ENCODE peak calls at places on chromosomes 2 and 18, in eight cellular contexts. B is IMR-90, J is neuronal stem cell, S is PC-9, P is OCI-LY7, Z is keratinocyte, X is GM23248, I is HepG2. E is an unnamed sample.
A peak's percentile ranks its signal among the peaks of the same experiment; 100 is the strongest.

GRCh38 chr18:13560306-13560705 is 166.1 kb downstream of the FAM210A start:
- DNase-seq in B (no peak), J (no peak), S (no peak), P (no peak), Z (no peak), X (no peak), I (no peak), E (no peak)

GRCh38 chr2:45993476-45993991 is 303.7 kb upstream of the EPAS1 start:
- DNase-seq in B (peak; percentile 89), J (peak; percentile 69), S (peak; percentile 74), P (peak; percentile 73), Z (peak; percentile 53), X (peak; percentile 87), I (peak; percentile 78), E (peak; percentile 58)

GRCh38 chr2:160920791-160921303 is 239.4 kb upstream of the TANK start:
- DNase-seq in B (peak; percentile 95), J (no peak), S (no peak), P (no peak), Z (no peak), X (peak; percentile 96), I (no peak), E (peak; percentile 9)

GRCh38 chr2:38581193-38582147 is 21.3 kb downstream of the HNRNPLL start:
- DNase-seq in B (peak; percentile 82), J (peak; percentile 51), S (peak; percentile 56), P (peak; percentile 87), Z (peak; percentile 36), X (peak; percentile 80), I (peak; percentile 80), E (peak; percentile 61)

GRCh38 chr2:146820672-146821071 is 1024.2 kb upstream of the ACVR2A start:
- DNase-seq in B (peak; percentile 4), J (no peak), S (no peak), P (no peak), Z (no peak), X (peak; percentile 73), I (no peak), E (peak; percentile 62)

GRCh38 chr2:72220170-72220569 is 72.5 kb upstream of the CYP26B1 start:
- DNase-seq in B (no peak), J (peak; percentile 5), S (no peak), P (peak; percentile 14), Z (no peak), X (no peak), I (peak; percentile 16), E (no peak)

GRCh38 chr2:134190807-134191203 is 63.1 kb upstream of the MGAT5 start:
- DNase-seq in B (no peak), J (no peak), S (no peak), P (no peak), Z (no peak), X (no peak), I (no peak), E (no peak)

GRCh38 chr2:236562434-236562833 is 7.2 kb upstream of the ACKR3 start:
- DNase-seq in B (peak; percentile 13), J (no peak), S (no peak), P (peak; percentile 17), Z (peak; percentile 7), X (no peak), I (peak; percentile 55), E (no peak)

GRCh38 chr18:11728247-11728646 is 39.2 kb downstream of the GNAL start:
- DNase-seq in B (no peak), J (no peak), S (no peak), P (peak; percentile 41), Z (no peak), X (no peak), I (peak; percentile 14), E (peak; percentile 42)

GRCh38 chr2:170212625-170213280 is 34.8 kb downstream of the MYO3B start:
- DNase-seq in B (no peak), J (no peak), S (no peak), P (no peak), Z (no peak), X (peak; percentile 34), I (no peak), E (no peak)

GRCh38 chr2:209830722-209831465 is 59.3 kb downstream of the UNC80 start:
- DNase-seq in B (no peak), J (no peak), S (no peak), P (no peak), Z (no peak), X (no peak), I (no peak), E (no peak)

GRCh38 chr2:20597868-20598183 is 53.1 kb downstream of the HS1BP3 start:
- DNase-seq in B (no peak), J (no peak), S (no peak), P (no peak), Z (no peak), X (no peak), I (no peak), E (no peak)

GRCh38 chr2:176455865-176456291 is 186.6 kb downstream of the MTX2 start:
- DNase-seq in B (peak; percentile 42), J (peak; percentile 37), S (no peak), P (no peak), Z (no peak), X (peak; percentile 96), I (no peak), E (no peak)

GRCh38 chr2:43105586-43106562 is 120.5 kb downstream of the ZFP36L2 start:
- DNase-seq in B (peak; percentile 73), J (no peak), S (no peak), P (peak; percentile 75), Z (no peak), X (peak; percentile 57), I (peak; percentile 44), E (peak; percentile 44)

GRCh38 chr2:102094917-102095316 is 47.6 kb upstream of the IL1R1 start:
- DNase-seq in B (peak; percentile 98), J (no peak), S (peak; percentile 72), P (no peak), Z (no peak), X (peak; percentile 97), I (peak; percentile 82), E (peak; percentile 86)

GRCh38 chr18:34322365-34323289 is 97.9 kb upstream of the NOL4 start:
- DNase-seq in B (peak; percentile 57), J (peak; percentile 71), S (peak; percentile 32), P (peak; percentile 66), Z (no peak), X (peak; percentile 81), I (peak; percentile 59), E (peak; percentile 21)

DNA sequence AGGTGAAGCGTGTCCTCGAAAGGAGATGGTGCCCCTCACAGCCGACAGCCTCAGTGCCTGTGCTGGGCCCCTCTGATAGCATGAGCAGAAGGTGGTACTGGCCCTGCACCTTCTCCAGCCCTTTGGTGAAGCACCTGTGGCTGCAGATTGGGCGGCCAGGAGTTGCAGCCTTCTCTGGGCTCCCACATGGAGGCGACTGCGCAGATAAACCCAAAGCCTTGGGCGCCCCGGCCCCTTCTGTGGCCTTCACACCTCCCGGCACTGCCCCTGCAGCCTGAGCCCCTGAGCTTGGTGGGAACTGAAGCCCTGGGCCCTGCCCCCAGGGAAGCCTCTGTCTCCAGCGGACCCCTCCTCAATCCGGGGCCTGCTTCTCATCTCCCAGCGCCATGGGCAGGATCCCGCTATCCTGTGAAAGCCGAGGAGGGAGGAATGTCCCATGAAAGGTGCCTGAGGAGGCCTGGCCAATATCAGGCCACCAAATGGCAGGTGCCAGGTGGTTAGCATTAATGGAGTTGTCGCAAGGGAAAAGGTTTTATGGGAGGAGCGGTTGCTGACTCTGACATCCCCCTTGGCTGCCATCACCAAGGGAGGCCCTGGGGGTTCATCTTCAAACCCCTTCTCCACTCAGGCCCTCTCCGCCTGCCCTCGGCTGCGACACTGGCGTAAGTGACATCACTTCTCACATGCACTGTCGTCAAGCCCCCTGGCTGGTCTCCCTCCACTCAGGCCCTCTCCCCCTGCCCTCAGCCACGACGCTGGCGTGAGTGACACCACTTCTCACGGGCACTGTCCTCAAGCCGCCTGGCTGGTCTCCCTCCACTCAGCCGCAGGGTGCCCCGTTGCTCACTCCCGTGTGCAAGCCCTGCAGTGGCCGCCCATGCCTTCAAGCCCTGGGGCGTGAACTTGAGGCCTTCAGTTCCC is 62.4 kb downstream of the DDX1 start:
- DNase-seq in B (no peak), J (no peak), S (no peak), P (no peak), Z (no peak), X (no peak), I (no peak), E (no peak)
- H2AFZ ChIP-seq in B (no peak overlapping the region), J (no peak overlapping the region), S (no peak overlapping the region), P (no peak overlapping the region), Z (no peak overlapping the region), X (no peak overlapping the region), I (no peak overlapping the region), E (no peak overlapping the region)

DNA sequence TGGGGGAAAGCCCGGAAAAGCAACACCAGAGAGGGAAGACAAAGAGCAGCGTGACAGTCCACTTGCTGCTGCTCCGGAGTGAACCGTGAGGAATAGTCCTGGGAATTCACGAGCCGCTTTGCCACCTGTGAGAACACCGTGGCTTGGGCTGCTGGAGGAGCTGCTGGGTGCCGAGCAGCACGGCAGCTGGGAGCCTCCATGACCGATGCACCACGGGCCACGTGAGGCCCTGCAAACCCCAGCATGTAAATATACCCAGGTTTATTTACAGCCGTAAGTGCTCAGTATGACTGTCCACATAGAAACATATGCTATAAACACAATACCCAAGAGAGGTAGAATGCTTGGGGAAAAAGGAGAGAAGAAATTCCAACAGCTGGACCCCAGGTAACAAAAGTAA is 65.1 kb downstream of the SMIM21 start:
- DNase-seq in B (no peak), J (no peak), S (no peak), P (no peak), Z (no peak), X (no peak), I (no peak), E (no peak)
- H2AFZ ChIP-seq in B (no peak overlapping the region), J (no peak overlapping the region), S (no peak overlapping the region), P (no peak overlapping the region), Z (no peak overlapping the region), X (no peak overlapping the region), I (no peak overlapping the region), E (no peak overlapping the region)

DNA sequence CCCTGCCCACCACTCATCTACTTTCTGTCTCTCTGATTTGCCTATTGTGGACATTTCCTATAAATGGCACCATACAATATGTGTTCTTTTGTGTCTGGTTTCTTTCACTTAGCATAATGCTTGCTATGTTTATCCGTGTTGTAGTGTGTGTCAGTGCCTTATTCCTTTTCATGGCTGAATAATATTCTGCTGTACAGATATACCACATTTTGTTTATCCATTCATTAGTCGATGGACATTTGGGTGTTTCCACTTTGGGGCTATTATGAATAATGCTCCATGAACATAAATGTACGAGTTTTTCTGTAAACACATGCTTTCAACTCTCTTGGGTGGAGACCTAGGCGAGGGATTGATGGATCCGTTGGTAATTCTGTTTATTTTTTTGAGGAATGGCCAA is 15.6 kb downstream of the ARL4C start:
- DNase-seq in B (no peak), J (no peak), S (no peak), P (no peak), Z (no peak), X (no peak), I (no peak), E (no peak)
- H2AFZ ChIP-seq in B (no peak overlapping the region), J (no peak overlapping the region), S (no peak overlapping the region), P (no peak overlapping the region), Z (no peak overlapping the region), X (no peak overlapping the region), I (no peak overlapping the region), E (no peak overlapping the region)

DNA sequence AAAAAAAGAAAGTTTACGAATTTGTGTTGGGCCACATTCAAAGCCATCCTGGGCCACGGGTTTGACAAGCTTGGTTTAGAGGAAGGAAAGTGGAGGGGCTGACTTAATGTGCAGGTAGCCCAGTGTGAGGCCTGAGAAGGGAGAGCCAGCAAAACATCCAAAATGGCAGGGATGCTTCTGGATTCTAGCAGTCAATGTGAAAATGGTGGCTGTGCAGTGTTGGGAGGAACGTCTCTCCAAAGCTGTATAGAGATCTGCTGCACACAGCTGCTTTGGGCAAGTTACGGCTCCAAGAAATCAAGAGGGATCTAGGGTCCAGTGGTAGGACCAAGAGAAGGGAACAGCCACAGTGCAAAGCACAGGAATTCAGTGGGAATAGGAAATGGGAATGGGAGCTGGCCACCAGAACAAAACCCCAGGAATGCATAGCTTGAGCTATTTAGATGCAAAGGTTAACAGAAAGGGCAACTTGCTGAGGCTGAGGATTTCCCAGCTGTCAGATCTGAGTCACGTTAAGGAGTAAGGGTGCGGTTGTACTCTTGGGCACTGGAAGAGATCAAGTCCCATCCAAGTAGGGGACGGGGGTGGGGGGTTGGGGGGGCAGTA is 70.6 kb downstream of the B3GNT2 start:
- DNase-seq in B (peak; percentile 76), J (no peak), S (no peak), P (no peak), Z (no peak), X (peak; percentile 49), I (no peak), E (peak; percentile 11)
- H2AFZ ChIP-seq in B (peak overlapping the region; percentile 16), J (peak overlapping the region; percentile 59), S (no peak overlapping the region), P (no peak overlapping the region), Z (no peak overlapping the region), X (no peak overlapping the region), I (no peak overlapping the region), E (no peak overlapping the region)